ENCODE peak calls at places on chromosome 13, in eight cellular contexts. M is kidney; H is heart right ventricle; C is ovary; Q is adrenal gland; T is astrocyte; X is HAP-1; A is CD8-positive, alpha-beta memory T cell. Y is an unnamed sample.

GRCh38 chr13:65460136-65460535 is 1770.0 kb downstream of the PCDH9 start:
- DNase-seq in C (no peak), A (no peak), T (peak; percentile 31), H (no peak), M (no peak), Q (no peak), X (no peak), Y (no peak)

GRCh38 chr13:32175307-32175706 is 139.9 kb downstream of the ZAR1L start:
- DNase-seq in A (no peak), C (no peak), M (no peak), T (no peak), X (no peak), H (no peak), Q (no peak), Y (no peak)

GRCh38 chr13:113816925-113817859 is 46.7 kb downstream of the GAS6 start:
- DNase-seq in Q (peak; percentile 83), M (peak; percentile 94), A (peak; percentile 76), H (peak; percentile 87), C (peak; percentile 85), T (peak; percentile 70), X (peak; percentile 92), Y (peak; percentile 86)

GRCh38 chr13:30744056-30744684 is 8.8 kb downstream of the ALOX5AP start:
- DNase-seq in C (no peak), H (no peak), A (peak; percentile 79), X (no peak), M (no peak), Q (peak; percentile 55), T (peak; percentile 69), Y (peak; percentile 94)

GRCh38 chr13:80473695-80474094 is 132.8 kb upstream of the SPRY2 start:
- DNase-seq in C (no peak), M (no peak), H (no peak), X (no peak), T (peak; percentile 24), Q (no peak), A (no peak), Y (no peak)

GRCh38 chr13:30710442-30710841 is 24.9 kb upstream of the ALOX5AP start:
- DNase-seq in A (no peak), M (no peak), T (no peak), X (no peak), C (no peak), Q (no peak), H (no peak), Y (no peak)

GRCh38 chr13:112558696-112559418 is 29.1 kb downstream of the TUBGCP3 start:
- DNase-seq in Q (no peak), M (no peak), X (no peak), H (no peak), A (no peak), C (no peak), T (no peak), Y (no peak)

GRCh38 chr13:43573787-43574562 is 212.8 kb downstream of the ENOX1 start:
- DNase-seq in X (no peak), Q (no peak), H (no peak), A (no peak), C (no peak), M (no peak), T (peak; percentile 21), Y (no peak)

GRCh38 chr13:71879129-71879535 is 12.1 kb upstream of the DACH1 start:
- DNase-seq in T (no peak), X (peak; percentile 45), C (no peak), Q (no peak), A (no peak), M (no peak), H (peak; percentile 11), Y (no peak)

GRCh38 chr13:88074794-88075509 is 403.8 kb downstream of the SLITRK5 start:
- DNase-seq in H (no peak), C (no peak), T (no peak), X (no peak), M (no peak), A (no peak), Q (no peak), Y (no peak)

GRCh38 chr13:91153372-91153771 is 194.1 kb upstream of the MIR17HG start:
- DNase-seq in H (no peak), T (peak; percentile 84), C (no peak), X (no peak), A (no peak), Q (no peak), M (no peak), Y (no peak)

GRCh38 chr13:39317284-39317683 is 279.0 kb downstream of the NHLRC3 start:
- DNase-seq in A (no peak), H (peak; percentile 43), Q (peak; percentile 24), X (no peak), M (peak; percentile 56), C (peak; percentile 44), T (peak; percentile 51), Y (no peak)

GRCh38 chr13:113144255-113144629 is 14.2 kb upstream of the PROZ start:
- DNase-seq in A (no peak), M (peak; percentile 70), X (no peak), T (no peak), H (no peak), C (no peak), Q (no peak), Y (no peak)

GRCh38 chr13:46012404-46012803 is 40.1 kb downstream of the ZC3H13 start:
- DNase-seq in T (no peak), C (no peak), Q (no peak), A (no peak), X (no peak), H (no peak), M (no peak), Y (no peak)

GRCh38 chr13:50030315-50030714 is 15.1 kb downstream of the KCNRG start:
- DNase-seq in Q (no peak), A (no peak), T (no peak), C (no peak), M (no peak), H (no peak), X (no peak), Y (no peak)

GRCh38 chr13:48562296-48563066 is 29.6 kb upstream of the RCBTB2 start:
- DNase-seq in Q (no peak), H (no peak), X (no peak), C (no peak), T (peak; percentile 31), M (no peak), A (peak; percentile 60), Y (peak; percentile 92)

GRCh38 chr13:61151062-61151461 is 264.6 kb downstream of the PCDH20 start:
- DNase-seq in T (no peak), Q (no peak), X (no peak), M (no peak), A (no peak), C (no peak), H (no peak), Y (no peak)

GRCh38 chr13:92158335-92158734 is 759.9 kb downstream of the GPC5 start:
- DNase-seq in T (peak; percentile 67), A (no peak), H (no peak), Q (no peak), X (no peak), C (no peak), M (no peak), Y (no peak)

GRCh38 chr13:66995366-66995663 is 234.8 kb downstream of the PCDH9 start:
- DNase-seq in X (no peak), C (no peak), H (no peak), A (no peak), M (no peak), Q (no peak), T (no peak), Y (no peak)

GRCh38 chr13:66992683-66993082 is 237.5 kb downstream of the PCDH9 start:
- DNase-seq in Q (no peak), M (no peak), X (no peak), T (no peak), C (no peak), A (no peak), H (no peak), Y (no peak)

GRCh38 chr13:66992183-66992582 is 238.0 kb downstream of the PCDH9 start:
- DNase-seq in X (peak; percentile 33), A (no peak), T (peak; percentile 66), C (no peak), Q (no peak), H (no peak), M (no peak), Y (no peak)

GRCh38 chr13:66994498-66995365 is 235.4 kb downstream of the PCDH9 start:
- DNase-seq in T (no peak), H (no peak), C (no peak), Q (no peak), X (no peak), A (no peak), M (no peak), Y (no peak)

GRCh38 chr13:66994097-66994496 is 236.0 kb downstream of the PCDH9 start:
- DNase-seq in C (no peak), T (peak; percentile 72), Q (peak; percentile 71), X (peak; percentile 88), A (no peak), M (peak; percentile 79), H (peak; percentile 75), Y (no peak)
- H3K4me1 ChIP-seq in C (no peaks in the 10 kb centered on the region), T (no peaks in the 10 kb centered on the region), Q (no peaks in the 10 kb centered on the region), X (peaks cover 16% of the 10 kb centered on the region), A (no peaks in the 10 kb centered on the region), M (no peaks in the 10 kb centered on the region), H (peaks cover 8% of the 10 kb centered on the region), Y (no peaks in the 10 kb centered on the region)

GRCh38 chr13:107586216-107586615 is 629.1 kb downstream of the LIG4 start:
- DNase-seq in Q (no peak), H (no peak), T (peak; percentile 22), X (no peak), M (no peak), A (no peak), C (no peak), Y (no peak)
- H3K4me3 ChIP-seq in Q (no peak overlapping the region), H (no peak overlapping the region), T (no peak overlapping the region), X (no peak overlapping the region), M (no peak overlapping the region), A (no peak overlapping the region), C (no peak overlapping the region), Y (no peak overlapping the region)

GRCh38 chr13:19586904-19587634 is 25.7 kb upstream of the TPTE2 start:
- DNase-seq in H (no peak), C (no peak), A (peak; percentile 67), M (no peak), T (peak; percentile 41), Q (no peak), X (peak; percentile 66), Y (peak; percentile 68)

DNA sequence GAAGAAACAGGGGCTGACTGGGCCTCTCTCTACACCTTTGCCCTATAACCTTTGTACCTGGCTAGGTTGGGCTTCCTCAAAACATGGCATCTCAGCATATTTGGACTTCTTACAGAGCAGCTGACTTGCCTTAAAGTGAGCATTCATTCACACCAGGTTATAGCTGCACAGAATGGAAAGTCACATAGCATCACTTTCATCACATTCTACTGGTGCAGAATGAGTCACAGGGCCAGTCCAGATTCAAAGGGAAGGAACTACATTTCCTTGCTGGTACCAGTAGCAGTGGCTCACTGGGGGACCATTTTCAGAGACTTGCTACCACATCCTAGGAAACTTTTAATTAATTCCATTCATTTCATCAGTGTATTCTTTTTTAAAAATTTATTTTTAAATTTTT is 20.3 kb upstream of the TPTE2 start:
- DNase-seq in M (no peak), C (no peak), A (no peak), Q (no peak), H (no peak), T (no peak), X (no peak), Y (no peak)
- H3K9me3 ChIP-seq in M (no peaks in the 10 kb centered on the region), C (no peaks in the 10 kb centered on the region), A (no peaks in the 10 kb centered on the region), Q (no peaks in the 10 kb centered on the region), H (peaks cover 6% of the 10 kb centered on the region), T (no peaks in the 10 kb centered on the region), X (no peaks in the 10 kb centered on the region), Y (no peaks in the 10 kb centered on the region)

DNA sequence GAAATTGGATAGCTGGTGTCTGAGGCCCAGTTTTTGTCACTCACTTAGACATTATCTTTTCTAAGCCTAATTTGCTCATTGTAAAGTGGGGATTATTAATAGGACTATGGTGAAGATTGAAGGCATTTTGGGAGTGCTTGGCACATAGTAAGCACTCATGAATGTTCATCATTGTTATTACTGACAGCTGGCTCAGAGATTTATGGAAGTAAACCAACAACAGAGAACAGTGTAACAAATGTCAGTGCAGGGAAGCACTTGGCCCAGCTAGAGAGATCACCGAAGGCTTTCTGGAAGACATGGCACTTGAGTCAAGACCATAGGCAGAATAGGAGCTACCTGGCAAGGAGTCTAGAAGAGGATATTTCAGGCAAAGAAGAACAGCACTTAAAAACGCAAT is 92.3 kb downstream of the RFC3 start:
- DNase-seq in C (no peak), M (no peak), H (no peak), X (no peak), A (no peak), Q (no peak), T (no peak), Y (no peak)
- H3K4me1 ChIP-seq in C (no peaks in the 10 kb centered on the region), M (no peaks in the 10 kb centered on the region), H (no peaks in the 10 kb centered on the region), X (peaks cover 5% of the 10 kb centered on the region), A (no peaks in the 10 kb centered on the region), Q (no peaks in the 10 kb centered on the region), T (no peaks in the 10 kb centered on the region), Y (no peaks in the 10 kb centered on the region)